ENCODE peak calls at places on chromosomes 6 and 20, in ten cellular contexts. V is neural crest cell, Y is NCI-H1417, B is globus pallidus, R is pancreas, Z is coronary artery, N is AG10803, H is AG08395, U is HFFc6, Q is colonic mucosa. J is an unnamed sample.

GRCh38 chr6:9412951-9413559 is 977.7 kb upstream of the SLC35B3 start:
- DNase-seq in V (no peak), Y (peak; percentile 42), B (no peak), R (peak; percentile 29), Z (no peak), N (peak; percentile 13), H (no peak), U (no peak), Q (peak; percentile 24), J (no peak)

GRCh38 chr6:53492860-53493634 is 51.9 kb downstream of the GCLC start:
- DNase-seq in V (no peak), Y (peak; percentile 27), B (peak; percentile 75), R (no peak), Z (no peak), N (peak; percentile 64), H (peak; percentile 58), U (peak; percentile 58), Q (no peak), J (peak; percentile 42)

GRCh38 chr6:150876598-150876997 is 11.1 kb downstream of the MTHFD1L start:
- DNase-seq in V (no peak), Y (no peak), B (no peak), R (peak; percentile 70), Z (peak; percentile 89), N (peak; percentile 62), H (no peak), U (no peak), Q (peak; percentile 27), J (no peak)

GRCh38 chr6:6332873-6333272 is 12.4 kb upstream of the F13A1 start:
- DNase-seq in V (no peak), Y (no peak), B (no peak), R (no peak), Z (no peak), N (peak; percentile 16), H (no peak), U (no peak), Q (no peak), J (no peak)

GRCh38 chr6:92887871-92888270 is 531.5 kb downstream of the EPHA7 start:
- DNase-seq in V (no peak), Y (no peak), B (no peak), R (no peak), Z (no peak), N (no peak), H (no peak), U (no peak), Q (no peak), J (no peak)

GRCh38 chr6:121394151-121394550 is 41.3 kb upstream of the GJA1 start:
- DNase-seq in V (no peak), Y (no peak), B (no peak), R (no peak), Z (no peak), N (no peak), H (no peak), U (no peak), Q (no peak), J (no peak)

GRCh38 chr20:37538003-37538402 is 10.3 kb upstream of the BLCAP start:
- DNase-seq in V (no peak), Y (no peak), B (no peak), R (no peak), Z (peak; percentile 55), N (peak; percentile 80), H (peak; percentile 76), U (peak; percentile 40), Q (no peak), J (no peak)

GRCh38 chr20:62542862-62543261 is 67.1 kb upstream of the GATA5 start:
- DNase-seq in V (no peak), Y (no peak), B (no peak), R (no peak), Z (no peak), N (no peak), H (no peak), U (no peak), Q (no peak), J (no peak)

GRCh38 chr6:164337024-164337924 is 922.8 kb downstream of the QKI start:
- DNase-seq in V (no peak), Y (no peak), B (no peak), R (no peak), Z (no peak), N (no peak), H (no peak), U (no peak), Q (no peak), J (no peak)

GRCh38 chr20:60242836-60243520 is 284.8 kb downstream of the CDH26 start:
- DNase-seq in V (no peak), Y (no peak), B (no peak), R (no peak), Z (no peak), N (peak; percentile 73), H (peak; percentile 27), U (peak; percentile 75), Q (no peak), J (no peak)